ENCODE peak calls at places on chromosomes 13 and 19, in nine cellular contexts. One of them, this sample, is unnamed.
A peak's percentile ranks its signal among the peaks of the same experiment; 100 is the strongest.

GRCh38 chr13:100154835-100155463 is 66.1 kb downstream of the PCCA start:
- DNase-seq in stimulated activated naive CD4-positive, alpha-beta T cell: no peak
- DNase-seq in T-helper 2 cell: no peak
- DNase-seq in activated CD4-positive, CD25-positive, alpha-beta regulatory T cell treated with anti-CD3 and anti-CD28 coated beads, Interleukin-2, amount 50 U/mL, for 16 hours: no peak
- DNase-seq in activated naive CD8-positive, alpha-beta T cell treated with anti-CD3 and anti-CD28 coated beads, Interleukin-2, amount 50 U/mL, for 24 hours: no peak
- DNase-seq in epithelial cell of proximal tubule: no peak
- DNase-seq in left cardiac atrium: no peak
- DNase-seq in uterus: no peak
- DNase-seq in nucleus accumbens: no peak
- DNase-seq in this sample: no peak

GRCh38 chr13:42615691-42616090 is 41.7 kb downstream of the TNFSF11 start:
- DNase-seq in stimulated activated naive CD4-positive, alpha-beta T cell: no peak
- DNase-seq in uterus: no peak
- DNase-seq in activated CD4-positive, CD25-positive, alpha-beta regulatory T cell treated with anti-CD3 and anti-CD28 coated beads, Interleukin-2, amount 50 U/mL, for 16 hours: no peak
- DNase-seq in T-helper 2 cell: no peak
- DNase-seq in epithelial cell of proximal tubule: no peak
- DNase-seq in nucleus accumbens: no peak
- DNase-seq in left cardiac atrium: no peak
- DNase-seq in activated naive CD8-positive, alpha-beta T cell treated with anti-CD3 and anti-CD28 coated beads, Interleukin-2, amount 50 U/mL, for 24 hours: no peak
- DNase-seq in this sample: no peak

GRCh38 chr19:18650468-18651001 is 13.7 kb downstream of the KLHL26 start:
- DNase-seq in uterus: peak; percentile 76
- DNase-seq in activated naive CD8-positive, alpha-beta T cell treated with anti-CD3 and anti-CD28 coated beads, Interleukin-2, amount 50 U/mL, for 24 hours: no peak
- DNase-seq in activated CD4-positive, CD25-positive, alpha-beta regulatory T cell treated with anti-CD3 and anti-CD28 coated beads, Interleukin-2, amount 50 U/mL, for 16 hours: no peak
- DNase-seq in nucleus accumbens: no peak
- DNase-seq in left cardiac atrium: peak; percentile 90
- DNase-seq in epithelial cell of proximal tubule: no peak
- DNase-seq in T-helper 2 cell: no peak
- DNase-seq in stimulated activated naive CD4-positive, alpha-beta T cell: no peak
- DNase-seq in this sample: no peak

GRCh38 chr19:55690109-55690768 is 15.2 kb downstream of the EPN1 start:
- DNase-seq in T-helper 2 cell: no peak
- DNase-seq in nucleus accumbens: no peak
- DNase-seq in left cardiac atrium: peak; percentile 13
- DNase-seq in uterus: no peak
- DNase-seq in stimulated activated naive CD4-positive, alpha-beta T cell: no peak
- DNase-seq in epithelial cell of proximal tubule: no peak
- DNase-seq in activated CD4-positive, CD25-positive, alpha-beta regulatory T cell treated with anti-CD3 and anti-CD28 coated beads, Interleukin-2, amount 50 U/mL, for 16 hours: no peak
- DNase-seq in activated naive CD8-positive, alpha-beta T cell treated with anti-CD3 and anti-CD28 coated beads, Interleukin-2, amount 50 U/mL, for 24 hours: no peak
- DNase-seq in this sample: no peak

GRCh38 chr13:75120071-75120470 is 361.9 kb downstream of the TBC1D4 start:
- DNase-seq in uterus: no peak
- DNase-seq in activated CD4-positive, CD25-positive, alpha-beta regulatory T cell treated with anti-CD3 and anti-CD28 coated beads, Interleukin-2, amount 50 U/mL, for 16 hours: no peak
- DNase-seq in nucleus accumbens: no peak
- DNase-seq in epithelial cell of proximal tubule: no peak
- DNase-seq in stimulated activated naive CD4-positive, alpha-beta T cell: no peak
- DNase-seq in T-helper 2 cell: no peak
- DNase-seq in left cardiac atrium: no peak
- DNase-seq in activated naive CD8-positive, alpha-beta T cell treated with anti-CD3 and anti-CD28 coated beads, Interleukin-2, amount 50 U/mL, for 24 hours: no peak
- DNase-seq in this sample: no peak

GRCh38 chr19:7013678-7014077 is 7.6 kb downstream of the MBD3L2B start:
- DNase-seq in activated naive CD8-positive, alpha-beta T cell treated with anti-CD3 and anti-CD28 coated beads, Interleukin-2, amount 50 U/mL, for 24 hours: no peak
- DNase-seq in activated CD4-positive, CD25-positive, alpha-beta regulatory T cell treated with anti-CD3 and anti-CD28 coated beads, Interleukin-2, amount 50 U/mL, for 16 hours: no peak
- DNase-seq in epithelial cell of proximal tubule: peak; percentile 86
- DNase-seq in left cardiac atrium: no peak
- DNase-seq in nucleus accumbens: no peak
- DNase-seq in stimulated activated naive CD4-positive, alpha-beta T cell: no peak
- DNase-seq in uterus: no peak
- DNase-seq in T-helper 2 cell: no peak
- DNase-seq in this sample: no peak

GRCh38 chr13:114304346-114305034 is 9.8 kb upstream of the CHAMP1 start:
- DNase-seq in activated CD4-positive, CD25-positive, alpha-beta regulatory T cell treated with anti-CD3 and anti-CD28 coated beads, Interleukin-2, amount 50 U/mL, for 16 hours: no peak
- DNase-seq in epithelial cell of proximal tubule: no peak
- DNase-seq in activated naive CD8-positive, alpha-beta T cell treated with anti-CD3 and anti-CD28 coated beads, Interleukin-2, amount 50 U/mL, for 24 hours: no peak
- DNase-seq in uterus: no peak
- DNase-seq in T-helper 2 cell: no peak
- DNase-seq in left cardiac atrium: no peak
- DNase-seq in nucleus accumbens: no peak
- DNase-seq in stimulated activated naive CD4-positive, alpha-beta T cell: no peak
- DNase-seq in this sample: no peak

GRCh38 chr13:73075546-73075945 is 16.7 kb downstream of the KLF5 start:
- DNase-seq in left cardiac atrium: no peak
- DNase-seq in nucleus accumbens: no peak
- DNase-seq in stimulated activated naive CD4-positive, alpha-beta T cell: no peak
- DNase-seq in activated CD4-positive, CD25-positive, alpha-beta regulatory T cell treated with anti-CD3 and anti-CD28 coated beads, Interleukin-2, amount 50 U/mL, for 16 hours: no peak
- DNase-seq in uterus: no peak
- DNase-seq in activated naive CD8-positive, alpha-beta T cell treated with anti-CD3 and anti-CD28 coated beads, Interleukin-2, amount 50 U/mL, for 24 hours: no peak
- DNase-seq in epithelial cell of proximal tubule: no peak
- DNase-seq in T-helper 2 cell: no peak
- DNase-seq in this sample: no peak

GRCh38 chr19:18452386-18452785 is 14.5 kb upstream of the ISYNA1 start:
- DNase-seq in stimulated activated naive CD4-positive, alpha-beta T cell: no peak
- DNase-seq in left cardiac atrium: no peak
- DNase-seq in epithelial cell of proximal tubule: no peak
- DNase-seq in uterus: no peak
- DNase-seq in activated CD4-positive, CD25-positive, alpha-beta regulatory T cell treated with anti-CD3 and anti-CD28 coated beads, Interleukin-2, amount 50 U/mL, for 16 hours: no peak
- DNase-seq in T-helper 2 cell: no peak
- DNase-seq in activated naive CD8-positive, alpha-beta T cell treated with anti-CD3 and anti-CD28 coated beads, Interleukin-2, amount 50 U/mL, for 24 hours: no peak
- DNase-seq in nucleus accumbens: no peak
- DNase-seq in this sample: no peak

GRCh38 chr19:11737964-11738745 is 591 bp downstream of the ZNF823 start:
- DNase-seq in stimulated activated naive CD4-positive, alpha-beta T cell: peak; percentile 26
- DNase-seq in epithelial cell of proximal tubule: peak; percentile 4
- DNase-seq in left cardiac atrium: peak; percentile 45
- DNase-seq in T-helper 2 cell: peak; percentile 3
- DNase-seq in nucleus accumbens: no peak
- DNase-seq in activated CD4-positive, CD25-positive, alpha-beta regulatory T cell treated with anti-CD3 and anti-CD28 coated beads, Interleukin-2, amount 50 U/mL, for 16 hours: no peak
- DNase-seq in activated naive CD8-positive, alpha-beta T cell treated with anti-CD3 and anti-CD28 coated beads, Interleukin-2, amount 50 U/mL, for 24 hours: peak; percentile 39
- DNase-seq in uterus: peak; percentile 23
- DNase-seq in this sample: no peak

GRCh38 chr13:27821566-27821965 is 29.3 kb downstream of the GSX1 start:
- DNase-seq in uterus: no peak
- DNase-seq in T-helper 2 cell: no peak
- DNase-seq in left cardiac atrium: no peak
- DNase-seq in nucleus accumbens: no peak
- DNase-seq in epithelial cell of proximal tubule: no peak
- DNase-seq in activated CD4-positive, CD25-positive, alpha-beta regulatory T cell treated with anti-CD3 and anti-CD28 coated beads, Interleukin-2, amount 50 U/mL, for 16 hours: no peak
- DNase-seq in activated naive CD8-positive, alpha-beta T cell treated with anti-CD3 and anti-CD28 coated beads, Interleukin-2, amount 50 U/mL, for 24 hours: no peak
- DNase-seq in stimulated activated naive CD4-positive, alpha-beta T cell: no peak
- DNase-seq in this sample: no peak

GRCh38 chr13:73200432-73200831 is 141.6 kb downstream of the KLF5 start:
- DNase-seq in nucleus accumbens: no peak
- DNase-seq in T-helper 2 cell: no peak
- DNase-seq in activated naive CD8-positive, alpha-beta T cell treated with anti-CD3 and anti-CD28 coated beads, Interleukin-2, amount 50 U/mL, for 24 hours: no peak
- DNase-seq in stimulated activated naive CD4-positive, alpha-beta T cell: no peak
- DNase-seq in left cardiac atrium: no peak
- DNase-seq in epithelial cell of proximal tubule: no peak
- DNase-seq in uterus: no peak
- DNase-seq in activated CD4-positive, CD25-positive, alpha-beta regulatory T cell treated with anti-CD3 and anti-CD28 coated beads, Interleukin-2, amount 50 U/mL, for 16 hours: no peak
- DNase-seq in this sample: no peak

GRCh38 chr13:27728271-27728670 is 64.0 kb upstream of the GSX1 start:
- DNase-seq in uterus: no peak
- DNase-seq in T-helper 2 cell: no peak
- DNase-seq in activated naive CD8-positive, alpha-beta T cell treated with anti-CD3 and anti-CD28 coated beads, Interleukin-2, amount 50 U/mL, for 24 hours: no peak
- DNase-seq in activated CD4-positive, CD25-positive, alpha-beta regulatory T cell treated with anti-CD3 and anti-CD28 coated beads, Interleukin-2, amount 50 U/mL, for 16 hours: no peak
- DNase-seq in epithelial cell of proximal tubule: no peak
- DNase-seq in nucleus accumbens: no peak
- DNase-seq in stimulated activated naive CD4-positive, alpha-beta T cell: no peak
- DNase-seq in left cardiac atrium: no peak
- DNase-seq in this sample: no peak

GRCh38 chr13:91133941-91134772 is 213.3 kb upstream of the MIR17HG start:
- DNase-seq in stimulated activated naive CD4-positive, alpha-beta T cell: no peak
- DNase-seq in activated CD4-positive, CD25-positive, alpha-beta regulatory T cell treated with anti-CD3 and anti-CD28 coated beads, Interleukin-2, amount 50 U/mL, for 16 hours: no peak
- DNase-seq in nucleus accumbens: no peak
- DNase-seq in activated naive CD8-positive, alpha-beta T cell treated with anti-CD3 and anti-CD28 coated beads, Interleukin-2, amount 50 U/mL, for 24 hours: peak; percentile 22
- DNase-seq in left cardiac atrium: no peak
- DNase-seq in epithelial cell of proximal tubule: no peak
- DNase-seq in uterus: no peak
- DNase-seq in T-helper 2 cell: no peak
- DNase-seq in this sample: peak; percentile 3

GRCh38 chr19:3024870-3025515 is 4.1 kb downstream of the TLE2 start:
- DNase-seq in stimulated activated naive CD4-positive, alpha-beta T cell: no peak
- DNase-seq in activated naive CD8-positive, alpha-beta T cell treated with anti-CD3 and anti-CD28 coated beads, Interleukin-2, amount 50 U/mL, for 24 hours: no peak
- DNase-seq in epithelial cell of proximal tubule: no peak
- DNase-seq in T-helper 2 cell: no peak
- DNase-seq in nucleus accumbens: no peak
- DNase-seq in left cardiac atrium: no peak
- DNase-seq in activated CD4-positive, CD25-positive, alpha-beta regulatory T cell treated with anti-CD3 and anti-CD28 coated beads, Interleukin-2, amount 50 U/mL, for 16 hours: no peak
- DNase-seq in uterus: no peak
- DNase-seq in this sample: no peak

GRCh38 chr13:39038569-39038898 is 278 bp downstream of the NHLRC3 start:
- DNase-seq in epithelial cell of proximal tubule: no peak
- DNase-seq in T-helper 2 cell: peak; percentile 40
- DNase-seq in uterus: peak; percentile 19
- DNase-seq in nucleus accumbens: no peak
- DNase-seq in activated CD4-positive, CD25-positive, alpha-beta regulatory T cell treated with anti-CD3 and anti-CD28 coated beads, Interleukin-2, amount 50 U/mL, for 16 hours: peak; percentile 21
- DNase-seq in activated naive CD8-positive, alpha-beta T cell treated with anti-CD3 and anti-CD28 coated beads, Interleukin-2, amount 50 U/mL, for 24 hours: peak; percentile 60
- DNase-seq in left cardiac atrium: peak; percentile 28
- DNase-seq in stimulated activated naive CD4-positive, alpha-beta T cell: no peak
- DNase-seq in this sample: no peak

GRCh38 chr13:32315255-32316029 is at the start of the genes BRCA2 and ZAR1L:
- DNase-seq in uterus: peak; percentile 85
- DNase-seq in T-helper 2 cell: peak; percentile 76
- DNase-seq in epithelial cell of proximal tubule: peak; percentile 33
- DNase-seq in nucleus accumbens: peak; percentile 75
- DNase-seq in activated CD4-positive, CD25-positive, alpha-beta regulatory T cell treated with anti-CD3 and anti-CD28 coated beads, Interleukin-2, amount 50 U/mL, for 16 hours: peak; percentile 80
- DNase-seq in left cardiac atrium: peak; percentile 94
- DNase-seq in stimulated activated naive CD4-positive, alpha-beta T cell: peak; percentile 79
- DNase-seq in activated naive CD8-positive, alpha-beta T cell treated with anti-CD3 and anti-CD28 coated beads, Interleukin-2, amount 50 U/mL, for 24 hours: peak; percentile 89
- DNase-seq in this sample: peak; percentile 72

GRCh38 chr19:51224163-51224641 is 678 bp upstream of the CD33 start:
- DNase-seq in nucleus accumbens: no peak
- DNase-seq in activated CD4-positive, CD25-positive, alpha-beta regulatory T cell treated with anti-CD3 and anti-CD28 coated beads, Interleukin-2, amount 50 U/mL, for 16 hours: no peak
- DNase-seq in uterus: no peak
- DNase-seq in left cardiac atrium: no peak
- DNase-seq in T-helper 2 cell: no peak
- DNase-seq in activated naive CD8-positive, alpha-beta T cell treated with anti-CD3 and anti-CD28 coated beads, Interleukin-2, amount 50 U/mL, for 24 hours: no peak
- DNase-seq in epithelial cell of proximal tubule: no peak
- DNase-seq in stimulated activated naive CD4-positive, alpha-beta T cell: no peak
- DNase-seq in this sample: no peak

GRCh38 chr13:37173214-37173613 is 67.8 kb upstream of the CSNK1A1L start:
- DNase-seq in stimulated activated naive CD4-positive, alpha-beta T cell: no peak
- DNase-seq in nucleus accumbens: no peak
- DNase-seq in activated naive CD8-positive, alpha-beta T cell treated with anti-CD3 and anti-CD28 coated beads, Interleukin-2, amount 50 U/mL, for 24 hours: no peak
- DNase-seq in uterus: no peak
- DNase-seq in T-helper 2 cell: no peak
- DNase-seq in activated CD4-positive, CD25-positive, alpha-beta regulatory T cell treated with anti-CD3 and anti-CD28 coated beads, Interleukin-2, amount 50 U/mL, for 16 hours: no peak
- DNase-seq in left cardiac atrium: no peak
- DNase-seq in epithelial cell of proximal tubule: no peak
- DNase-seq in this sample: no peak

GRCh38 chr13:96460571-96460970 is 370.7 kb downstream of the HS6ST3 start:
- DNase-seq in activated naive CD8-positive, alpha-beta T cell treated with anti-CD3 and anti-CD28 coated beads, Interleukin-2, amount 50 U/mL, for 24 hours: no peak
- DNase-seq in nucleus accumbens: no peak
- DNase-seq in stimulated activated naive CD4-positive, alpha-beta T cell: no peak
- DNase-seq in epithelial cell of proximal tubule: no peak
- DNase-seq in left cardiac atrium: no peak
- DNase-seq in T-helper 2 cell: no peak
- DNase-seq in activated CD4-positive, CD25-positive, alpha-beta regulatory T cell treated with anti-CD3 and anti-CD28 coated beads, Interleukin-2, amount 50 U/mL, for 16 hours: no peak
- DNase-seq in uterus: no peak
- DNase-seq in this sample: no peak

GRCh38 chr13:62278271-62278670 is 862.6 kb upstream of the PCDH20 start:
- DNase-seq in left cardiac atrium: no peak
- DNase-seq in T-helper 2 cell: no peak
- DNase-seq in stimulated activated naive CD4-positive, alpha-beta T cell: no peak
- DNase-seq in activated naive CD8-positive, alpha-beta T cell treated with anti-CD3 and anti-CD28 coated beads, Interleukin-2, amount 50 U/mL, for 24 hours: no peak
- DNase-seq in activated CD4-positive, CD25-positive, alpha-beta regulatory T cell treated with anti-CD3 and anti-CD28 coated beads, Interleukin-2, amount 50 U/mL, for 16 hours: no peak
- DNase-seq in uterus: no peak
- DNase-seq in nucleus accumbens: no peak
- DNase-seq in epithelial cell of proximal tubule: no peak
- DNase-seq in this sample: no peak

GRCh38 chr13:113059891-113060290 is 45.7 kb upstream of the F7 start:
- DNase-seq in T-helper 2 cell: no peak
- DNase-seq in epithelial cell of proximal tubule: no peak
- DNase-seq in nucleus accumbens: no peak
- DNase-seq in activated naive CD8-positive, alpha-beta T cell treated with anti-CD3 and anti-CD28 coated beads, Interleukin-2, amount 50 U/mL, for 24 hours: no peak
- DNase-seq in stimulated activated naive CD4-positive, alpha-beta T cell: no peak
- DNase-seq in left cardiac atrium: peak; percentile 14
- DNase-seq in uterus: no peak
- DNase-seq in activated CD4-positive, CD25-positive, alpha-beta regulatory T cell treated with anti-CD3 and anti-CD28 coated beads, Interleukin-2, amount 50 U/mL, for 16 hours: no peak
- DNase-seq in this sample: no peak

GRCh38 chr19:37654118-37654517 is 1.1 kb downstream of the ZFP30 start:
- DNase-seq in activated naive CD8-positive, alpha-beta T cell treated with anti-CD3 and anti-CD28 coated beads, Interleukin-2, amount 50 U/mL, for 24 hours: no peak
- DNase-seq in uterus: no peak
- DNase-seq in stimulated activated naive CD4-positive, alpha-beta T cell: no peak
- DNase-seq in nucleus accumbens: no peak
- DNase-seq in left cardiac atrium: no peak
- DNase-seq in epithelial cell of proximal tubule: no peak
- DNase-seq in T-helper 2 cell: no peak
- DNase-seq in activated CD4-positive, CD25-positive, alpha-beta regulatory T cell treated with anti-CD3 and anti-CD28 coated beads, Interleukin-2, amount 50 U/mL, for 16 hours: no peak
- DNase-seq in this sample: no peak

GRCh38 chr19:30880551-30880950 is 468.7 kb downstream of the TSHZ3 start:
- DNase-seq in stimulated activated naive CD4-positive, alpha-beta T cell: no peak
- DNase-seq in T-helper 2 cell: no peak
- DNase-seq in epithelial cell of proximal tubule: no peak
- DNase-seq in nucleus accumbens: no peak
- DNase-seq in uterus: no peak
- DNase-seq in left cardiac atrium: no peak
- DNase-seq in activated naive CD8-positive, alpha-beta T cell treated with anti-CD3 and anti-CD28 coated beads, Interleukin-2, amount 50 U/mL, for 24 hours: no peak
- DNase-seq in activated CD4-positive, CD25-positive, alpha-beta regulatory T cell treated with anti-CD3 and anti-CD28 coated beads, Interleukin-2, amount 50 U/mL, for 16 hours: no peak
- DNase-seq in this sample: no peak

GRCh38 chr13:26457212-26457611 is 100.3 kb upstream of the WASF3 start:
- DNase-seq in epithelial cell of proximal tubule: no peak
- DNase-seq in stimulated activated naive CD4-positive, alpha-beta T cell: no peak
- DNase-seq in uterus: no peak
- DNase-seq in activated CD4-positive, CD25-positive, alpha-beta regulatory T cell treated with anti-CD3 and anti-CD28 coated beads, Interleukin-2, amount 50 U/mL, for 16 hours: no peak
- DNase-seq in T-helper 2 cell: no peak
- DNase-seq in activated naive CD8-positive, alpha-beta T cell treated with anti-CD3 and anti-CD28 coated beads, Interleukin-2, amount 50 U/mL, for 24 hours: no peak
- DNase-seq in nucleus accumbens: no peak
- DNase-seq in left cardiac atrium: no peak
- DNase-seq in this sample: no peak

GRCh38 chr13:113917096-113917495 is 53.2 kb upstream of the GAS6 start:
- DNase-seq in nucleus accumbens: no peak
- DNase-seq in uterus: no peak
- DNase-seq in T-helper 2 cell: no peak
- DNase-seq in stimulated activated naive CD4-positive, alpha-beta T cell: no peak
- DNase-seq in left cardiac atrium: no peak
- DNase-seq in activated naive CD8-positive, alpha-beta T cell treated with anti-CD3 and anti-CD28 coated beads, Interleukin-2, amount 50 U/mL, for 24 hours: no peak
- DNase-seq in activated CD4-positive, CD25-positive, alpha-beta regulatory T cell treated with anti-CD3 and anti-CD28 coated beads, Interleukin-2, amount 50 U/mL, for 16 hours: no peak
- DNase-seq in epithelial cell of proximal tubule: no peak
- DNase-seq in this sample: no peak

GRCh38 chr19:10776900-10777650 is 58.9 kb downstream of the TMED1 start:
- DNase-seq in stimulated activated naive CD4-positive, alpha-beta T cell: no peak
- DNase-seq in T-helper 2 cell: no peak
- DNase-seq in epithelial cell of proximal tubule: no peak
- DNase-seq in activated naive CD8-positive, alpha-beta T cell treated with anti-CD3 and anti-CD28 coated beads, Interleukin-2, amount 50 U/mL, for 24 hours: no peak
- DNase-seq in left cardiac atrium: no peak
- DNase-seq in nucleus accumbens: no peak
- DNase-seq in activated CD4-positive, CD25-positive, alpha-beta regulatory T cell treated with anti-CD3 and anti-CD28 coated beads, Interleukin-2, amount 50 U/mL, for 16 hours: no peak
- DNase-seq in uterus: no peak
- DNase-seq in this sample: no peak

GRCh38 chr13:112457485-112457884 is 81.3 kb downstream of the SPACA7 start:
- DNase-seq in activated CD4-positive, CD25-positive, alpha-beta regulatory T cell treated with anti-CD3 and anti-CD28 coated beads, Interleukin-2, amount 50 U/mL, for 16 hours: no peak
- DNase-seq in left cardiac atrium: no peak
- DNase-seq in epithelial cell of proximal tubule: no peak
- DNase-seq in T-helper 2 cell: no peak
- DNase-seq in activated naive CD8-positive, alpha-beta T cell treated with anti-CD3 and anti-CD28 coated beads, Interleukin-2, amount 50 U/mL, for 24 hours: no peak
- DNase-seq in uterus: no peak
- DNase-seq in nucleus accumbens: no peak
- DNase-seq in stimulated activated naive CD4-positive, alpha-beta T cell: no peak
- DNase-seq in this sample: no peak

GRCh38 chr13:113747291-113747833 is 11.7 kb upstream of the TMEM255B start:
- DNase-seq in activated naive CD8-positive, alpha-beta T cell treated with anti-CD3 and anti-CD28 coated beads, Interleukin-2, amount 50 U/mL, for 24 hours: no peak
- DNase-seq in epithelial cell of proximal tubule: no peak
- DNase-seq in activated CD4-positive, CD25-positive, alpha-beta regulatory T cell treated with anti-CD3 and anti-CD28 coated beads, Interleukin-2, amount 50 U/mL, for 16 hours: no peak
- DNase-seq in uterus: no peak
- DNase-seq in nucleus accumbens: no peak
- DNase-seq in stimulated activated naive CD4-positive, alpha-beta T cell: no peak
- DNase-seq in left cardiac atrium: peak; percentile 52
- DNase-seq in T-helper 2 cell: no peak
- DNase-seq in this sample: no peak

GRCh38 chr19:55103190-55103589 is 14.2 kb downstream of the PPP1R12C start:
- DNase-seq in uterus: no peak
- DNase-seq in nucleus accumbens: no peak
- DNase-seq in epithelial cell of proximal tubule: no peak
- DNase-seq in activated naive CD8-positive, alpha-beta T cell treated with anti-CD3 and anti-CD28 coated beads, Interleukin-2, amount 50 U/mL, for 24 hours: no peak
- DNase-seq in stimulated activated naive CD4-positive, alpha-beta T cell: no peak
- DNase-seq in left cardiac atrium: no peak
- DNase-seq in T-helper 2 cell: no peak
- DNase-seq in activated CD4-positive, CD25-positive, alpha-beta regulatory T cell treated with anti-CD3 and anti-CD28 coated beads, Interleukin-2, amount 50 U/mL, for 16 hours: no peak
- DNase-seq in this sample: no peak

This sample was measured in amygdala.